ENCODE peak calls at places on chromosome 11, in nine cellular contexts. K is stimulated activated effector memory CD8-positive, alpha-beta T cell treated with anti-CD3 and anti-CD28 coated beads, Interleukin-12 subunit alpha, Interleukin-12 subunit beta, amount 100 ng/mL, for 72 hours; I is EL; E is C1 segment of cervical spinal cord; R is HEK293T; B is cardiac muscle cell; U is stimulated activated CD4-positive, alpha-beta T cell treated with anti-CD3 and anti-CD28 coated beads, Interleukin-2, amount 100 ng/mL, for 48 hours; D is CD4-positive, alpha-beta T cell; Z is activated CD4-positive, CD25-positive, alpha-beta regulatory T cell treated with anti-CD3 and anti-CD28 coated beads, Interleukin-2, amount 50 U/mL, for 72 hours. M is an unnamed sample.

GRCh38 chr11:111441443-111441842 is 62.4 kb upstream of the POU2AF1 start:
- DNase-seq in B (no peak), E (no peak), K (no peak), Z (no peak), D (no peak), I (peak; percentile 79), R (no peak), U (no peak), M (no peak)

GRCh38 chr11:64885367-64886286 is 7.2 kb upstream of the EHD1 start:
- DNase-seq in R (no peak), Z (no peak), U (no peak), I (peak; percentile 68), B (no peak), E (no peak), D (no peak), K (no peak), M (peak; percentile 89)

GRCh38 chr11:100709233-100709999 is 22.3 kb downstream of the ARHGAP42 start:
- DNase-seq in U (no peak), B (no peak), R (no peak), Z (no peak), K (no peak), E (no peak), I (peak; percentile 16), D (no peak), M (no peak)

GRCh38 chr11:122023614-122024250 is 92.3 kb downstream of the BLID start:
- DNase-seq in E (no peak), U (no peak), B (no peak), Z (no peak), K (no peak), R (no peak), D (no peak), I (peak; percentile 40), M (no peak)

GRCh38 chr11:69903206-69903605 is 84.0 kb upstream of the FGF3 start:
- DNase-seq in U (no peak), D (no peak), Z (no peak), R (no peak), I (no peak), E (no peak), K (no peak), B (no peak), M (no peak)

GRCh38 chr11:47616726-47617416 is 22.7 kb upstream of the C1QTNF4 start:
- DNase-seq in K (no peak), B (peak; percentile 75), Z (no peak), U (no peak), I (peak; percentile 61), R (peak; percentile 48), E (no peak), D (no peak), M (no peak)

GRCh38 chr11:35464308-35464707 is 45.0 kb upstream of the SLC1A2 start:
- DNase-seq in U (no peak), D (no peak), K (no peak), E (no peak), B (no peak), Z (no peak), I (peak; percentile 49), R (no peak), M (no peak)

GRCh38 chr11:113960702-113961330 is 14.1 kb upstream of the HTR3A start:
- DNase-seq in E (no peak), U (no peak), K (no peak), R (no peak), B (no peak), D (no peak), I (no peak), Z (no peak), M (no peak)

GRCh38 chr11:121727942-121728341 is 275.2 kb upstream of the SORL1-AS1 start:
- DNase-seq in D (no peak), R (no peak), B (no peak), U (no peak), E (no peak), K (no peak), I (no peak), Z (no peak), M (no peak)

GRCh38 chr11:27694992-27695391 is 5.3 kb downstream of the BDNF start:
- DNase-seq in U (no peak), D (no peak), Z (no peak), E (no peak), R (no peak), I (no peak), K (no peak), B (no peak), M (no peak)

GRCh38 chr11:43934359-43935130 is 7.9 kb upstream of the C11orf96 start:
- DNase-seq in E (no peak), D (no peak), R (no peak), I (no peak), Z (no peak), B (no peak), U (no peak), K (no peak), M (no peak)

GRCh38 chr11:36352919-36353318 is 56.8 kb downstream of the PRR5L start:
- DNase-seq in I (no peak), R (no peak), Z (no peak), D (peak; percentile 25), B (no peak), K (peak; percentile 18), U (no peak), E (no peak), M (no peak)

GRCh38 chr11:131760191-131760951 is 390.0 kb downstream of the NTM start:
- DNase-seq in E (no peak), D (no peak), K (no peak), Z (no peak), R (no peak), I (peak; percentile 85), U (no peak), B (no peak), M (no peak)

GRCh38 chr11:22785251-22785650 is 44.4 kb downstream of the SVIP start:
- DNase-seq in R (no peak), I (no peak), E (no peak), U (no peak), B (no peak), K (no peak), Z (no peak), D (no peak), M (no peak)

GRCh38 chr11:68353118-68353517 is 40.7 kb downstream of the LRP5 start:
- DNase-seq in K (no peak), E (no peak), D (no peak), U (no peak), I (no peak), Z (no peak), B (no peak), R (no peak), M (no peak)

GRCh38 chr11:112662554-112662953 is 298.7 kb upstream of the NCAM1 start:
- DNase-seq in B (no peak), I (no peak), Z (no peak), D (no peak), U (no peak), R (no peak), E (no peak), K (no peak), M (no peak)

GRCh38 chr11:126703661-126704060 is 296.9 kb downstream of the KIRREL3 start:
- DNase-seq in R (no peak), B (no peak), I (peak; percentile 15), K (no peak), D (no peak), Z (no peak), E (no peak), U (no peak), M (no peak)

GRCh38 chr11:130581631-130582030 is 133.2 kb downstream of the ADAMTS15 start:
- DNase-seq in B (no peak), D (no peak), Z (no peak), R (no peak), I (no peak), K (no peak), E (no peak), U (no peak), M (no peak)

GRCh38 chr11:32870676-32871075 is 21.9 kb upstream of the QSER1 start:
- DNase-seq in U (no peak), D (peak; percentile 6), K (no peak), E (no peak), B (peak; percentile 16), I (peak; percentile 7), Z (no peak), R (peak; percentile 55), M (no peak)

M was measured in CD14-positive monocyte.